ENCODE peak calls at places on chromosomes 6 and 20, in nine cellular contexts. Y is EL; I is activated CD4-positive, alpha-beta T cell treated with anti-CD3 and anti-CD28 coated beads, Interleukin-2, amount 10 ng/mL, durations not matched to agents 7 days and 5 days; D is astrocyte of the spinal cord; O is effector memory CD4-positive, alpha-beta T cell; B is left ventricle myocardium inferior; P is stimulated activated CD8-positive, alpha-beta memory T cell treated with anti-CD3 and anti-CD28 coated beads, Interleukin-7, amount 100 ng/mL, for 48 hours; F is heart right ventricle; V is GM03348. S is an unnamed sample.

GRCh38 chr6:16722616-16723015 is 38.6 kb downstream of the ATXN1 start:
- DNase-seq in B (no peak), O (no peak), F (no peak), Y (no peak), D (no peak), I (no peak), P (no peak), V (no peak), S (peak)

GRCh38 chr6:33187809-33188208 is 4.5 kb downstream of the COL11A2 start:
- DNase-seq in D (no peak), Y (no peak), O (no peak), B (no peak), V (no peak), P (no peak), F (no peak), I (no peak), S (no peak)

GRCh38 chr6:10847684-10848083 is 9.3 kb upstream of the MAK start:
- DNase-seq in O (no peak), Y (peak), D (peak), F (no peak), I (no peak), V (no peak), B (no peak), P (no peak), S (no peak)

GRCh38 chr6:6230286-6230685 is 90.2 kb downstream of the F13A1 start:
- DNase-seq in I (no peak), F (no peak), O (no peak), Y (no peak), V (no peak), P (no peak), D (no peak), B (no peak), S (peak)

GRCh38 chr6:139161817-139162284 is 27.0 kb downstream of the HECA start:
- DNase-seq in P (peak), F (no peak), I (peak), D (no peak), O (peak), Y (no peak), V (no peak), B (no peak), S (no peak)

GRCh38 chr20:50596694-50597021 is 86.5 kb downstream of the PTPN1 start:
- DNase-seq in Y (no peak), F (no peak), I (no peak), D (no peak), P (no peak), V (no peak), B (no peak), O (no peak), S (no peak)

GRCh38 chr20:60053125-60053812 is 95.0 kb downstream of the CDH26 start:
- DNase-seq in D (no peak), V (no peak), P (no peak), B (no peak), F (no peak), I (no peak), O (no peak), Y (no peak), S (no peak)

GRCh38 chr6:36504982-36505381 is 42.3 kb downstream of the STK38 start:
- DNase-seq in O (no peak), D (no peak), P (no peak), I (no peak), B (no peak), V (peak), F (no peak), Y (no peak), S (no peak)

GRCh38 chr20:41425180-41425884 is 58.7 kb upstream of the EMILIN3 start:
- DNase-seq in B (no peak), P (no peak), O (no peak), F (no peak), Y (no peak), I (no peak), D (peak), V (peak), S (peak)

GRCh38 chr6:168315626-168316025 is 4.0 kb downstream of the DACT2 start:
- DNase-seq in D (no peak), P (no peak), O (no peak), B (no peak), Y (no peak), V (no peak), F (no peak), I (no peak), S (no peak)

GRCh38 chr6:161010418-161010817 is 18.8 kb downstream of the MAP3K4 start:
- DNase-seq in Y (peak), I (no peak), B (no peak), F (no peak), O (no peak), V (peak), D (peak), P (no peak), S (no peak)

GRCh38 chr6:68238097-68238597 is 396.9 kb upstream of the ADGRB3 start:
- DNase-seq in B (no peak), D (peak), I (no peak), F (no peak), Y (no peak), O (no peak), P (no peak), V (no peak), S (no peak)

GRCh38 chr20:37803476-37804307 is 99.2 kb upstream of the VSTM2L start:
- DNase-seq in F (no peak), P (no peak), B (no peak), O (no peak), Y (no peak), D (no peak), V (no peak), I (no peak), S (no peak)

GRCh38 chr6:154039231-154039842 is at the start of gene OPRM1:
- DNase-seq in B (peak), F (peak), D (peak), I (peak), P (peak), V (peak), O (no peak), Y (peak), S (peak)

S was measured in retinal pigment epithelial cell.